ENCODE peak calls at places on chromosomes 6 and 20, in four cellular contexts. Z, J, N and P are unnamed samples.

GRCh38 chr20:50580016-50580747 is 70.0 kb downstream of the PTPN1 start:
- DNase-seq in J (no peak), N (peak; percentile 46), Z (peak; percentile 97), P (peak; percentile 27)

GRCh38 chr6:89999154-89999553 is 104.9 kb downstream of the GJA10 start:
- DNase-seq in N (no peak), Z (no peak), J (no peak), P (no peak)

GRCh38 chr6:37882724-37883413 is 63.3 kb downstream of the ZFAND3 start:
- DNase-seq in N (no peak), Z (peak; percentile 48), J (no peak), P (peak; percentile 75)

GRCh38 chr6:34459899-34460593 is 5.8 kb upstream of the PACSIN1 start:
- DNase-seq in N (peak; percentile 42), J (peak; percentile 55), Z (peak; percentile 41), P (peak; percentile 30)

GRCh38 chr6:1596088-1596852 is 13.4 kb upstream of the FOXC1 start:
- DNase-seq in N (peak; percentile 68), Z (peak; percentile 80), J (peak; percentile 41), P (peak; percentile 27)

GRCh38 chr6:19804362-19805145 is 32.6 kb upstream of the ID4 start:
- DNase-seq in N (no peak), Z (peak; percentile 82), J (peak; percentile 78), P (peak; percentile 98)

GRCh38 chr6:143583542-143584330 is 72.2 kb upstream of the FUCA2 start:
- DNase-seq in N (no peak), J (no peak), Z (no peak), P (no peak)

GRCh38 chr6:114465511-114465910 is 122.7 kb upstream of the HS3ST5 start:
- DNase-seq in J (no peak), Z (no peak), N (no peak), P (no peak)

GRCh38 chr6:43703512-43704429 is 16.2 kb upstream of the MRPS18A start:
- DNase-seq in J (no peak), Z (no peak), N (no peak), P (no peak)

GRCh38 chr20:2256132-2256531 is 39.7 kb upstream of the TGM3 start:
- DNase-seq in Z (no peak), J (no peak), N (no peak), P (no peak)

GRCh38 chr6:75084872-75085381 is 120.9 kb downstream of the COL12A1 start:
- DNase-seq in N (no peak), J (no peak), Z (no peak), P (peak; percentile 55)

GRCh38 chr6:105739764-105740163 is 336.9 kb upstream of the PREP start:
- DNase-seq in N (no peak), J (no peak), Z (no peak), P (no peak)

GRCh38 chr6:16244869-16245451 is 6.6 kb downstream of the GMPR start:
- DNase-seq in J (no peak), N (no peak), Z (no peak), P (no peak)

GRCh38 chr6:2157441-2158127 is 87.8 kb downstream of the GMDS start:
- DNase-seq in Z (no peak), J (peak; percentile 81), N (no peak), P (peak; percentile 90)

GRCh38 chr6:107185570-107185969 is 70.3 kb upstream of the BEND3 start:
- DNase-seq in Z (peak; percentile 9), J (no peak), N (no peak), P (peak; percentile 2)

GRCh38 chr20:51574248-51575033 is 31.9 kb upstream of the NFATC2 start:
- DNase-seq in J (no peak), Z (no peak), N (no peak), P (no peak)

GRCh38 chr20:17499041-17499440 is 32.1 kb downstream of the BFSP1 start:
- DNase-seq in J (no peak), Z (no peak), N (no peak), P (peak; percentile 64)

GRCh38 chr6:20833881-20834515 is 299.7 kb downstream of the CDKAL1 start:
- DNase-seq in N (no peak), J (no peak), Z (no peak), P (no peak)

GRCh38 chr6:89597372-89597771 is 41.2 kb downstream of the LYRM2 start:
- DNase-seq in Z (no peak), N (no peak), J (no peak), P (no peak)

GRCh38 chr20:37223053-37223452 is 38.6 kb downstream of the GHRH start:
- DNase-seq in Z (no peak), N (no peak), J (no peak), P (peak; percentile 53)

GRCh38 chr20:1427457-1428054 is 34.7 kb upstream of the FKBP1A start:
- DNase-seq in Z (no peak), J (no peak), N (no peak), P (no peak)

GRCh38 chr6:4351857-4352669 is 216.7 kb upstream of the ECI2 start:
- DNase-seq in Z (peak; percentile 81), N (no peak), J (no peak), P (peak; percentile 84)

GRCh38 chr20:57660510-57661199 is 40.4 kb upstream of the ZBP1 start:
- DNase-seq in J (no peak), Z (no peak), N (peak; percentile 13), P (no peak)

GRCh38 chr6:136063095-136063494 is 187.0 kb downstream of the MTFR2 start:
- DNase-seq in J (no peak), N (no peak), Z (no peak), P (no peak)

GRCh38 chr6:47277702-47278101 is 32.0 kb downstream of the TNFRSF21 start:
- DNase-seq in N (no peak), Z (no peak), J (no peak), P (no peak)

GRCh38 chr20:32333988-32334885 is 23.9 kb upstream of the ASXL1 start:
- DNase-seq in N (no peak), J (no peak), Z (no peak), P (peak; percentile 74)

GRCh38 chr20:43669332-43669731 is 2.4 kb downstream of the MYBL2 start:
- DNase-seq in N (no peak), J (no peak), Z (peak; percentile 78), P (no peak)

GRCh38 chr6:155340464-155341129 is 26.3 kb upstream of the TFB1M start:
- DNase-seq in Z (no peak), J (no peak), N (no peak), P (no peak)

GRCh38 chr6:11241793-11242201 is 9.3 kb upstream of the NEDD9 start:
- DNase-seq in N (no peak), Z (no peak), J (no peak), P (peak; percentile 89)